ENCODE peak calls at places on chromosomes 3 and 15, in nine cellular contexts. W, A, N, D, Y, O, T, F and U are unnamed samples.

GRCh38 chr15:77162872-77163633 is 92.1 kb upstream of the TSPAN3 start:
- DNase-seq in W (no peak), A (no peak), N (no peak), D (no peak), Y (no peak), O (no peak), T (no peak), F (no peak), U (no peak)

GRCh38 chr3:32172420-32172819 is 66.0 kb downstream of the GPD1L start:
- DNase-seq in W (no peak), A (no peak), N (no peak), D (no peak), Y (no peak), O (no peak), T (no peak), F (no peak), U (no peak)

GRCh38 chr3:135190658-135191057 is 395.6 kb downstream of the EPHB1 start:
- DNase-seq in W (no peak), A (no peak), N (no peak), D (no peak), Y (no peak), O (no peak), T (no peak), F (no peak), U (no peak)

GRCh38 chr15:38474155-38474757 is 20.3 kb downstream of the FAM98B start:
- DNase-seq in W (no peak), A (peak; percentile 12), N (no peak), D (peak; percentile 11), Y (peak; percentile 87), O (no peak), T (peak; percentile 11), F (peak; percentile 26), U (no peak)

GRCh38 chr3:50345586-50345985 is at the start of gene ZMYND10:
- DNase-seq in W (no peak), A (peak; percentile 74), N (no peak), D (no peak), Y (peak; percentile 35), O (no peak), T (peak; percentile 65), F (peak; percentile 5), U (peak; percentile 72)

GRCh38 chr3:134078169-134078821 is 48.6 kb upstream of the SLCO2A1 start:
- DNase-seq in W (no peak), A (no peak), N (no peak), D (no peak), Y (peak; percentile 72), O (no peak), T (no peak), F (no peak), U (peak; percentile 19)

GRCh38 chr3:189593581-189593980 is 37.6 kb upstream of the TP63 start:
- DNase-seq in W (no peak), A (no peak), N (no peak), D (no peak), Y (peak; percentile 19), O (no peak), T (no peak), F (no peak), U (no peak)

GRCh38 chr3:150411971-150412370 is 3.9 kb downstream of the TSC22D2 start:
- DNase-seq in W (no peak), A (no peak), N (no peak), D (no peak), Y (peak; percentile 66), O (no peak), T (no peak), F (no peak), U (no peak)

GRCh38 chr3:71160800-71161546 is 422.6 kb downstream of the FOXP1 start:
- DNase-seq in W (no peak), A (no peak), N (no peak), D (no peak), Y (no peak), O (no peak), T (no peak), F (no peak), U (no peak)

GRCh38 chr3:2983987-2984724 is 126.0 kb downstream of the IL5RA start:
- DNase-seq in W (no peak), A (no peak), N (no peak), D (no peak), Y (no peak), O (no peak), T (no peak), F (no peak), U (no peak)

GRCh38 chr15:52567886-52568568 is 803 bp downstream of the ARPP19 start:
- DNase-seq in W (no peak), A (peak; percentile 41), N (no peak), D (no peak), Y (peak; percentile 5), O (peak; percentile 78), T (peak; percentile 11), F (peak; percentile 45), U (peak; percentile 41)

GRCh38 chr15:52464478-52464877 is 64.2 kb downstream of the MYO5A start:
- DNase-seq in W (no peak), A (no peak), N (no peak), D (no peak), Y (no peak), O (no peak), T (no peak), F (no peak), U (no peak)